ENCODE peak calls at places on chromosomes 3 and 15, in six cellular contexts. One of them, this sample, is unnamed.

GRCh38 chr3:65936908-65937638 is 101.6 kb downstream of the MAGI1 start:
- DNase-seq in A549: no peak
- DNase-seq in K562: no peak
- DNase-seq in HepG2: no peak
- DNase-seq in IMR-90: no peak
- DNase-seq in GM12878: no peak
- DNase-seq in this sample: no peak

GRCh38 chr15:81362790-81363189 is 11.2 kb downstream of the TMC3 start:
- DNase-seq in GM12878: no peak
- DNase-seq in K562: no peak
- DNase-seq in A549: no peak
- DNase-seq in HepG2: no peak
- DNase-seq in IMR-90: no peak
- DNase-seq in this sample: no peak

GRCh38 chr15:37792351-37792750 is 142.1 kb upstream of the TMCO5A start:
- DNase-seq in A549: no peak
- DNase-seq in GM12878: no peak
- DNase-seq in IMR-90: peak; percentile 21
- DNase-seq in K562: no peak
- DNase-seq in HepG2: no peak
- DNase-seq in this sample: no peak

GRCh38 chr3:98945006-98945626 is 43.6 kb upstream of the DCBLD2 start:
- DNase-seq in K562: no peak
- DNase-seq in IMR-90: peak; percentile 33
- DNase-seq in A549: no peak
- DNase-seq in GM12878: no peak
- DNase-seq in HepG2: no peak
- DNase-seq in this sample: no peak

GRCh38 chr15:50933353-50933752 is 24.9 kb downstream of the AP4E1 start:
- DNase-seq in HepG2: no peak
- DNase-seq in K562: no peak
- DNase-seq in GM12878: no peak
- DNase-seq in A549: no peak
- DNase-seq in IMR-90: no peak
- DNase-seq in this sample: no peak

GRCh38 chr15:74405823-74406222 is 27.9 kb downstream of the SEMA7A start:
- DNase-seq in A549: no peak
- DNase-seq in HepG2: no peak
- DNase-seq in K562: no peak
- DNase-seq in GM12878: no peak
- DNase-seq in IMR-90: no peak
- DNase-seq in this sample: no peak

GRCh38 chr3:52056521-52056967 is at the start of gene DUSP7:
- DNase-seq in K562: peak; percentile 79
- DNase-seq in A549: peak; percentile 21
- DNase-seq in IMR-90: peak; percentile 46
- DNase-seq in GM12878: no peak
- DNase-seq in HepG2: no peak
- DNase-seq in this sample: peak; percentile 71

GRCh38 chr3:156433138-156433537 is 121.8 kb downstream of the SSR3 start:
- DNase-seq in GM12878: no peak
- DNase-seq in K562: no peak
- DNase-seq in HepG2: no peak
- DNase-seq in A549: no peak
- DNase-seq in IMR-90: peak; percentile 28
- DNase-seq in this sample: no peak

DNA sequence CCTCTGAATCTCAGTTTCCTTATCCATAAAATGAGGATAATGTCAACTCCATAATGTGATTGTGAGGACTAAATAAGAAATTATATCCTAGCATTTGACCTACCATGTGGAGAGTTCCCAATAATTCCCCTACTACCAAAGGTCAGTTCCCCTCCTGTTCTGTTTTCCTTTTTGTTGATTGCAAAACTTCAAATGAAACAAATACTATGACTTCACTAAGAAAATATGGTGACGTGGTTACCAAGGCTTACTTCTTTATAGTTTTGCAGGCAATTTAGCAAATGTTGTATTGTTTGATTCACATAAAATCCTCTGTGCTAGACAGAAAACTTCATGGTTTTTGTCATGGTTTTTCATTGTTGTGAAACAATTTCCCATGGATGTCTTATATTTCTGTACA is 153.8 kb upstream of the RORA start:
- DNase-seq in K562: no peak
- DNase-seq in GM12878: no peak
- DNase-seq in A549: no peak
- DNase-seq in IMR-90: no peak
- DNase-seq in HepG2: no peak
- DNase-seq in this sample: no peak
- TF ChIP-seq BHLHE40 in K562: no peak
- TF ChIP-seq BHLHE40 in GM12878: no peak
- TF ChIP-seq BHLHE40 in A549: no peak
- TF ChIP-seq BHLHE40 in IMR-90: no peak
- TF ChIP-seq BHLHE40 in HepG2: no peak
- TF ChIP-seq BHLHE40 in this sample: no peak

DNA sequence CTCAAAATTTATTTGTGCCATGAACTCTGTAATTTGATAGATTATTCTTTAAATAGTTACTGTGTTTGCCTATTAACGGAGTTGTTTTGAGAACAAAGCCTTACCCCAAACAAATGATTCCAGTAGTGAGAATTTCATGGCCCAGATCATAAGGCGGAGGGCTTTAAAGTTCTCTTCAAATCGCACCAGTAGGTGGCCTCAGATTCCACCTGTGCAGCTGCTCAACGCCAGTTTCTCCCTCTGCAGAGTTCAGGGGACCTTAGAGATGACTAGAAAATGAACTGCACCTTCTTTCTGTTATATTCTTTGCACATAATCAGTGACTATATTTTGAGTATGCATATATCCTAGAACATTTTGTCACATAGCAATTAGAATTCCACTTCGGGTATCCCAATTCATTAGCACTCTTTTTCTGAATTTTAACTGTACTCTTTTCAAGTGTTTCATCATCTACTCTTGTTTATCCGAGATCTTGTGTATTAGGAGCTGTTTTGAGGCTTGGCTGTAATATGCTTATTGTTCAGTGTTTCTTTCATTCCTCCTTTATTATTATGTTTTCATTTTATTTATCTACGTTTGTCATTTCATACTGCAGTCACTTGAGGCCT is 232.6 kb upstream of the CHRM5 start:
- DNase-seq in A549: peak; percentile 46
- DNase-seq in K562: peak; percentile 46
- DNase-seq in HepG2: peak; percentile 13
- DNase-seq in IMR-90: peak; percentile 41
- DNase-seq in GM12878: no peak
- DNase-seq in this sample: peak; percentile 30
- TF ChIP-seq BHLHE40 in A549: no peak
- TF ChIP-seq BHLHE40 in K562: no peak
- TF ChIP-seq BHLHE40 in HepG2: no peak
- TF ChIP-seq BHLHE40 in IMR-90: no peak
- TF ChIP-seq BHLHE40 in GM12878: no peak
- TF ChIP-seq BHLHE40 in this sample: no peak

GRCh38 chr3:71693641-71694040 is 31.6 kb downstream of the EIF4E3 start:
- DNase-seq in HepG2: no peak
- DNase-seq in K562: no peak
- DNase-seq in IMR-90: no peak
- DNase-seq in A549: no peak
- DNase-seq in GM12878: no peak
- DNase-seq in this sample: no peak
- TF ChIP-seq BHLHE40 in HepG2: no peak
- TF ChIP-seq BHLHE40 in K562: no peak
- TF ChIP-seq BHLHE40 in IMR-90: no peak
- TF ChIP-seq BHLHE40 in A549: no peak
- TF ChIP-seq BHLHE40 in GM12878: no peak
- TF ChIP-seq BHLHE40 in this sample: no peak

GRCh38 chr3:180594631-180595348 is 7.2 kb upstream of the TTC14 start:
- DNase-seq in GM12878: peak; percentile 26
- DNase-seq in IMR-90: peak; percentile 59
- DNase-seq in K562: peak; percentile 32
- DNase-seq in A549: peak; percentile 3
- DNase-seq in HepG2: peak; percentile 13
- DNase-seq in this sample: no peak
- TF ChIP-seq BHLHE40 in GM12878: no peak
- TF ChIP-seq BHLHE40 in IMR-90: no peak
- TF ChIP-seq BHLHE40 in K562: no peak
- TF ChIP-seq BHLHE40 in A549: no peak
- TF ChIP-seq BHLHE40 in HepG2: no peak
- TF ChIP-seq BHLHE40 in this sample: no peak

DNA sequence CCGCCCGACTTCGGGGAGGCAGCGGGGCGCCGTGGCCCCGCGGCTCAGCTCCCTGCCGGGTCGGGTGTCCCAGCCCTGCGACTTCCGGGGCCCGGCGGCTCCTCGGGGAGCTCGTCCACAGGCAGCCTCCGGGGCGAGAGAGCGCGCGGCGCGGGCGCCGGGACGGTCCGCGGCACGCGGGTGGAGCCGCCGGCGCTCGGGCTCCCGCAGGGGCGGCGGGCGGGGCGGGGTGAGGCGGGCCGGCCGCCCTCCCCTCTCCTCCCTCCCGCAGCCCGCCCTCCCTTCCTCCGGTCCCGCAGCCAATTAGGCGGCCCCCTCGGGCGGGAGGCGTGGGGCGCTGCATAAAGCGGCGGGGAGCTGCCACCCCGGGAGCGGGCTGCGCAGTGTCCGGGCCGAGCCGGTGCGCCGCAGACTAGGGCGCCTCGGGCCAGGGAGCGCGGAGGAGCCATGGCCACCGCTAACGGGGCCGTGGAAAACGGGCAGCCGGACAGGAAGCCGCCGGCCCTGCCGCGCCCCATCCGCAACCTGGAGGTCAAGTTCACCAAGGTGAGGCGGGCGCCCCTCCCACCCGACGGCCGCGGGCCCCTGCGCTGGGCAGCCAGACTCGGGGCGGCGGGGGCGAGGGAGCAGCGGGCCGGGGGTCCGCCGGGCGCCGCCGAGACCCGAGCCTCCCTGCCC is at the start of gene ALDH1A3:
- DNase-seq in A549: peak; percentile 89
- DNase-seq in K562: no peak
- DNase-seq in IMR-90: peak; percentile 16
- DNase-seq in GM12878: no peak
- DNase-seq in HepG2: no peak
- DNase-seq in this sample: peak; percentile 75
- TF ChIP-seq BHLHE40 in A549: no peak
- TF ChIP-seq BHLHE40 in K562: no peak
- TF ChIP-seq BHLHE40 in IMR-90: no peak
- TF ChIP-seq BHLHE40 in GM12878: no peak
- TF ChIP-seq BHLHE40 in HepG2: no peak
- TF ChIP-seq BHLHE40 in this sample: no peak

DNA sequence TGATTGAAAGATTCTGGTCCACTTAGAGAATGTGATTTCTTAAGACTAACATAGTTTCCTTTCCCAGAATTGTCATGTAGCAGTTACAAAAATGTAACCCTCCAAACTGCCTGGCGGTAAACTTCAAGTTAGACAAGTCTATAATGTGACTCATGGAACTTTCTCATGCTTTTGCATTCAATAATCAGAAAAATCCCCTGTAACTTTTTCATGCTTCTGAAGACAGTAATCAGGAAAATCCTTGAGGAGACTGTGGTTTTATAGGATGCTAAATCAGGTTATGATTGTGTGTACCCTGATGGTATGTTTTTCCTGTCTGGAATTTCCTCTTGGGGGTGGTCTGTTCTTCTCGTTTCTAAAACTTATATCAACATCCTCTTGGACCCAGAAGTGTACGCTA is 74.0 kb upstream of the RARB start:
- DNase-seq in A549: no peak
- DNase-seq in GM12878: no peak
- DNase-seq in IMR-90: no peak
- DNase-seq in HepG2: no peak
- DNase-seq in K562: no peak
- DNase-seq in this sample: no peak
- TF ChIP-seq BHLHE40 in A549: no peak
- TF ChIP-seq BHLHE40 in GM12878: no peak
- TF ChIP-seq BHLHE40 in IMR-90: no peak
- TF ChIP-seq BHLHE40 in HepG2: no peak
- TF ChIP-seq BHLHE40 in K562: no peak
- TF ChIP-seq BHLHE40 in this sample: no peak

This sample was measured in HEK293T.